ENCODE peak calls at places on chromosomes 13 and 19, in six cellular contexts. B is tibial artery, W is AG04450, M is PC-9, S is astrocyte, U is heart left ventricle. J is an unnamed sample.

GRCh38 chr19:8355631-8356402 is 8.1 kb upstream of the ANGPTL4 start:
- DNase-seq in M (peak; percentile 70), B (peak; percentile 63), W (no peak), S (peak; percentile 96), U (no peak), J (no peak)

GRCh38 chr19:1041835-1042685 is 2.2 kb downstream of the ABCA7 start:
- DNase-seq in B (no peak), S (no peak), M (no peak), U (no peak), W (no peak), J (no peak)

GRCh38 chr13:92225861-92226260 is 827.4 kb downstream of the GPC5 start:
- DNase-seq in U (no peak), M (no peak), W (no peak), B (no peak), S (peak; percentile 33), J (no peak)

GRCh38 chr19:7326105-7326877 is 22.4 kb upstream of the ARHGEF18 start:
- DNase-seq in W (no peak), S (no peak), U (no peak), M (no peak), B (no peak), J (no peak)

GRCh38 chr19:17327068-17327653 is 7.5 kb downstream of the ANO8 start:
- DNase-seq in U (no peak), S (no peak), B (no peak), W (no peak), M (no peak), J (no peak)

GRCh38 chr13:98405107-98405571 is 171.8 kb downstream of the STK24 start:
- DNase-seq in W (no peak), S (peak; percentile 10), U (no peak), M (no peak), B (no peak), J (no peak)

GRCh38 chr19:42032428-42032827 is 37.6 kb downstream of the GRIK5 start:
- DNase-seq in B (no peak), U (no peak), M (no peak), W (no peak), S (no peak), J (no peak)

GRCh38 chr13:110887242-110887954 is 27.5 kb downstream of the ANKRD10 start:
- DNase-seq in B (no peak), U (no peak), S (no peak), W (no peak), M (no peak), J (no peak)

GRCh38 chr13:113535381-113535781 is 44.9 kb upstream of the DCUN1D2 start:
- DNase-seq in S (no peak), W (no peak), M (no peak), U (no peak), B (no peak), J (no peak)

GRCh38 chr13:73535341-73535740 is 476.5 kb downstream of the KLF5 start:
- DNase-seq in M (no peak), B (no peak), U (no peak), W (no peak), S (no peak), J (no peak)

GRCh38 chr19:11246941-11247340 is 7.5 kb downstream of the ANGPTL8 start:
- DNase-seq in U (no peak), B (no peak), M (no peak), W (no peak), S (no peak), J (no peak)

GRCh38 chr13:39776439-39776838 is 121.0 kb downstream of the COG6 start:
- DNase-seq in B (no peak), W (peak; percentile 51), M (no peak), U (no peak), S (peak; percentile 96), J (no peak)

GRCh38 chr13:43153436-43154082 is 130.2 kb downstream of the DNAJC15 start:
- DNase-seq in W (peak; percentile 6), U (no peak), M (peak; percentile 68), B (no peak), S (peak; percentile 94), J (no peak)

GRCh38 chr13:95254341-95254740 is 46.9 kb downstream of the ABCC4 start:
- DNase-seq in W (no peak), B (no peak), U (no peak), M (peak; percentile 51), S (peak; percentile 57), J (no peak)

GRCh38 chr13:99435116-99435515 is 66.2 kb upstream of the TM9SF2 start:
- DNase-seq in S (no peak), M (no peak), W (no peak), B (no peak), U (no peak), J (no peak)

GRCh38 chr13:72293206-72293605 is 426.2 kb upstream of the DACH1 start:
- DNase-seq in S (peak; percentile 26), W (no peak), M (no peak), U (no peak), B (no peak), J (no peak)

GRCh38 chr19:38812004-38812840 is 523 bp downstream of the LGALS4 start:
- DNase-seq in S (no peak), B (no peak), U (no peak), M (no peak), W (no peak), J (no peak)

GRCh38 chr19:39599116-39599515 is 3.2 kb upstream of the LGALS13 start:
- DNase-seq in S (peak; percentile 8), U (no peak), W (no peak), B (no peak), M (peak; percentile 21), J (no peak)

GRCh38 chr19:7705387-7706187 is 3.7 kb upstream of the FCER2 start:
- DNase-seq in W (no peak), S (no peak), M (no peak), B (peak; percentile 45), U (peak; percentile 47), J (peak; percentile 63)

GRCh38 chr13:95275322-95276118 is 25.7 kb downstream of the ABCC4 start:
- DNase-seq in M (no peak), U (no peak), S (peak; percentile 67), B (no peak), W (no peak), J (no peak)

GRCh38 chr19:14103310-14103709 is 12.8 kb upstream of the SAMD1 start:
- DNase-seq in U (no peak), B (no peak), M (no peak), S (no peak), W (no peak), J (no peak)

GRCh38 chr19:57830071-57830602 is at the start of gene ZNF587B:
- DNase-seq in U (peak; percentile 75), S (peak; percentile 44), B (peak; percentile 53), M (peak; percentile 47), W (peak; percentile 27), J (peak; percentile 46)

GRCh38 chr19:46380690-46381089 is 32.7 kb downstream of the CCDC8 start:
- DNase-seq in B (no peak), M (no peak), W (no peak), U (no peak), S (no peak), J (no peak)

GRCh38 chr19:46381346-46381745 is 32.0 kb downstream of the CCDC8 start:
- DNase-seq in W (no peak), S (no peak), M (no peak), U (no peak), B (no peak), J (no peak)

GRCh38 chr19:46383846-46384245 is 29.5 kb downstream of the CCDC8 start:
- DNase-seq in W (no peak), U (no peak), B (no peak), S (no peak), M (no peak), J (no peak)

GRCh38 chr19:46383171-46383815 is 30.1 kb downstream of the CCDC8 start:
- DNase-seq in W (no peak), B (no peak), S (no peak), M (no peak), U (no peak), J (no peak)

DNA sequence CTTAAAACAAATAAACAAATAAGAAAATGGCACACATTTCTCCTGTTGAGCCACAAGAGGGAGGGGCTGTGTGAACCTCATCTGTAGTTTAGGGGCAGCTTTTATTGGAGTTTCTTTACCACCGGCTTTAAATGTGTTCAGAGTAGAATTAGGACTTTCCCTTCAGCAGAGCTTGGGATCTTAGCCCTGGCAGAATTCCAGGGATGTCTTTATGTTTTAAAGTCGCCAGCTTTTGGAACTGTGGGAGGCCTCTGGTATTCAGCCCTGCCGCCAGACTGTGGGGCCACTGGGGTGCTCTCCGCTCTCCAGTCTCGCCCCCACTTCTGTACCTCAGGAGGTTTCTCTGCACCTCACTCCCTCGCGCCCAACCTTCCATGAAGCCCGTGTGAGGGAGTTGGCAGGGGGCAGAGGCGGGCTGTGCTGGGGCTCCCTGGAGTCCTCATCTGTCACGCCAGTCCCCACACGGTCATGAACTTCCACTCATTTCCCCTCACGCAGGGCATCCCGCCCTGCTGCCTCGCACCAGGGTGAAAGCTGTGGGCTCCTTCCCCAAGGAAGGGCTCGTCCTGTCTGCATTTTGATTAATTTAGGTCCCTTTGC is 31.5 kb downstream of the CCDC8 start:
- DNase-seq in M (no peak), S (no peak), B (no peak), U (no peak), W (no peak), J (no peak)
- H3K27ac ChIP-seq in M (no peak overlapping the region), S (no peak overlapping the region), B (peak overlapping the region; percentile 22), U (no peak overlapping the region), W (no peak overlapping the region), J (no peak overlapping the region)

GRCh38 chr19:54462713-54463530 is 656 bp downstream of the LENG9 start:
- DNase-seq in S (no peak), W (no peak), M (peak; percentile 72), U (peak; percentile 77), B (peak; percentile 52), J (peak; percentile 55)
- TF ChIP-seq CTCF in S (no peak), W (peak; percentile 7), M (peak; percentile 55), U (no peak), B (peak; percentile 21), J (no peak)

GRCh38 chr19:33273065-33273736 is 29.1 kb downstream of the CEBPA start:
- DNase-seq in M (no peak), W (no peak), B (no peak), S (no peak), U (no peak), J (no peak)
- H3K27ac ChIP-seq in M (no peak overlapping the region), W (no peak overlapping the region), B (no peak overlapping the region), S (no peak overlapping the region), U (no peak overlapping the region), J (no peak overlapping the region)

GRCh38 chr19:37725181-37725580 is 5.6 kb upstream of the ZNF607 start:
- DNase-seq in S (no peak), M (no peak), W (no peak), U (no peak), B (no peak), J (no peak)

GRCh38 chr19:37716140-37716539 is 3.4 kb downstream of the ZNF607 start:
- DNase-seq in U (no peak), M (no peak), S (no peak), B (no peak), W (no peak), J (no peak)

GRCh38 chr19:37719111-37719926 is at the start of gene ZNF607:
- DNase-seq in B (peak; percentile 81), M (peak; percentile 92), U (peak; percentile 91), S (peak; percentile 75), W (peak; percentile 75), J (peak; percentile 72)

GRCh38 chr19:37718357-37718756 is 1.2 kb downstream of the ZNF607 start:
- DNase-seq in W (no peak), S (no peak), B (no peak), U (no peak), M (no peak), J (no peak)

DNA sequence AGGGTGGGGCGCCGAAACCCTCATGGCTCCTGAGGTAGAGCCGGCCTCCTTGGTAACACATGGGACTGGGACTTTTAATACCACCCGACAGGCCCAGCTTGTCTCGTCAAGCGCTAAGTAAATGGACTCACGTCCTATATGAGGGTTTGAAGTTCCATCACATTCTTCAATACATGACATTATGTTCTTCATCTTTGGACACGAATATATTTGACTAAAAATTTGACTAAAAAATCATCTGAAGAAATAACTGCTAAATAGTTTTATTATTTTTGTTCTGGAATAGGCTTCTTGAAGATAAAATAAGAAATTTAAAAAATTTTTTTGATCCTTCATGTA is 335 bp upstream of the ZNF607 start:
- DNase-seq in B (no peak), S (no peak), U (no peak), W (no peak), M (no peak), J (no peak)
- TF ChIP-seq CTCF in B (no peak), S (no peak), U (no peak), W (no peak), M (peak; percentile 34), J (no peak)